ENCODE peak calls at places on chromosomes 12 and 14, in seven cellular contexts. One of them, this sample, is unnamed.

GRCh38 chr12:117821480-117822175 is 147.2 kb downstream of the KSR2 start:
- DNase-seq in aorta: no peak
- DNase-seq in heart left ventricle: no peak
- DNase-seq in stomach: no peak
- DNase-seq in GM23338: no peak
- DNase-seq in mesendoderm: no peak
- DNase-seq in CD4-positive, alpha-beta memory T cell: no peak
- DNase-seq in this sample: no peak

GRCh38 chr12:76583301-76583700 is 23.7 kb upstream of the OSBPL8 start:
- DNase-seq in aorta: no peak
- DNase-seq in heart left ventricle: no peak
- DNase-seq in stomach: no peak
- DNase-seq in GM23338: no peak
- DNase-seq in mesendoderm: no peak
- DNase-seq in CD4-positive, alpha-beta memory T cell: no peak
- DNase-seq in this sample: no peak

GRCh38 chr12:89250213-89250612 is 102.1 kb downstream of the DUSP6 start:
- DNase-seq in aorta: no peak
- DNase-seq in heart left ventricle: no peak
- DNase-seq in stomach: no peak
- DNase-seq in GM23338: no peak
- DNase-seq in mesendoderm: no peak
- DNase-seq in CD4-positive, alpha-beta memory T cell: no peak
- DNase-seq in this sample: no peak

GRCh38 chr14:58907803-58908202 is 270.0 kb downstream of the DACT1 start:
- DNase-seq in aorta: no peak
- DNase-seq in heart left ventricle: no peak
- DNase-seq in stomach: no peak
- DNase-seq in GM23338: no peak
- DNase-seq in mesendoderm: no peak
- DNase-seq in CD4-positive, alpha-beta memory T cell: no peak
- DNase-seq in this sample: no peak

GRCh38 chr12:60182354-60182753 is 586.5 kb downstream of the SLC16A7 start:
- DNase-seq in aorta: no peak
- DNase-seq in heart left ventricle: no peak
- DNase-seq in stomach: no peak
- DNase-seq in GM23338: no peak
- DNase-seq in mesendoderm: no peak
- DNase-seq in CD4-positive, alpha-beta memory T cell: no peak
- DNase-seq in this sample: no peak

GRCh38 chr12:82124711-82125110 is 233.5 kb downstream of the CCDC59 start:
- DNase-seq in aorta: no peak
- DNase-seq in heart left ventricle: no peak
- DNase-seq in stomach: no peak
- DNase-seq in GM23338: no peak
- DNase-seq in mesendoderm: no peak
- DNase-seq in CD4-positive, alpha-beta memory T cell: no peak
- DNase-seq in this sample: no peak

GRCh38 chr12:112809684-112810083 is 18.1 kb downstream of the RPH3A start:
- DNase-seq in aorta: no peak
- DNase-seq in heart left ventricle: no peak
- DNase-seq in stomach: no peak
- DNase-seq in GM23338: no peak
- DNase-seq in mesendoderm: peak; percentile 21
- DNase-seq in CD4-positive, alpha-beta memory T cell: no peak
- DNase-seq in this sample: no peak

GRCh38 chr12:95358111-95359083 is 115.6 kb upstream of the METAP2 start:
- DNase-seq in aorta: no peak
- DNase-seq in heart left ventricle: no peak
- DNase-seq in stomach: no peak
- DNase-seq in GM23338: no peak
- DNase-seq in mesendoderm: no peak
- DNase-seq in CD4-positive, alpha-beta memory T cell: no peak
- DNase-seq in this sample: no peak

GRCh38 chr12:112988224-112988623 is 9.9 kb downstream of the OAS2 start:
- DNase-seq in aorta: no peak
- DNase-seq in heart left ventricle: no peak
- DNase-seq in stomach: no peak
- DNase-seq in GM23338: no peak
- DNase-seq in mesendoderm: no peak
- DNase-seq in CD4-positive, alpha-beta memory T cell: peak; percentile 4
- DNase-seq in this sample: no peak

GRCh38 chr12:79591988-79592387 is 98.8 kb downstream of the PAWR start:
- DNase-seq in aorta: no peak
- DNase-seq in heart left ventricle: no peak
- DNase-seq in stomach: no peak
- DNase-seq in GM23338: no peak
- DNase-seq in mesendoderm: no peak
- DNase-seq in CD4-positive, alpha-beta memory T cell: no peak
- DNase-seq in this sample: no peak

GRCh38 chr12:129701536-129702165 is 202.2 kb downstream of the TMEM132D start:
- DNase-seq in aorta: no peak
- DNase-seq in heart left ventricle: no peak
- DNase-seq in stomach: no peak
- DNase-seq in GM23338: peak; percentile 2
- DNase-seq in mesendoderm: no peak
- DNase-seq in CD4-positive, alpha-beta memory T cell: no peak
- DNase-seq in this sample: no peak

GRCh38 chr14:54703082-54703481 is 136.2 kb downstream of the SAMD4A start:
- DNase-seq in aorta: no peak
- DNase-seq in heart left ventricle: no peak
- DNase-seq in stomach: no peak
- DNase-seq in GM23338: no peak
- DNase-seq in mesendoderm: no peak
- DNase-seq in CD4-positive, alpha-beta memory T cell: no peak
- DNase-seq in this sample: no peak

GRCh38 chr12:6554990-6555691 is 701 bp downstream of the IFFO1 start:
- DNase-seq in aorta: peak; percentile 63
- DNase-seq in heart left ventricle: peak; percentile 66
- DNase-seq in stomach: no peak
- DNase-seq in GM23338: no peak
- DNase-seq in mesendoderm: peak; percentile 10
- DNase-seq in CD4-positive, alpha-beta memory T cell: no peak
- DNase-seq in this sample: peak; percentile 85

GRCh38 chr14:104996483-104996882 is 10.9 kb downstream of the CLBA1 start:
- DNase-seq in aorta: no peak
- DNase-seq in heart left ventricle: no peak
- DNase-seq in stomach: no peak
- DNase-seq in GM23338: no peak
- DNase-seq in mesendoderm: no peak
- DNase-seq in CD4-positive, alpha-beta memory T cell: no peak
- DNase-seq in this sample: no peak

GRCh38 chr14:22471545-22472121 is 117.4 kb downstream of the DAD1 start:
- DNase-seq in aorta: peak; percentile 68
- DNase-seq in heart left ventricle: peak; percentile 61
- DNase-seq in stomach: peak; percentile 69
- DNase-seq in GM23338: peak; percentile 73
- DNase-seq in mesendoderm: peak; percentile 66
- DNase-seq in CD4-positive, alpha-beta memory T cell: no peak
- DNase-seq in this sample: peak; percentile 79

GRCh38 chr14:39108791-39109190 is 5.3 kb upstream of the GEMIN2 start:
- DNase-seq in aorta: no peak
- DNase-seq in heart left ventricle: no peak
- DNase-seq in stomach: no peak
- DNase-seq in GM23338: no peak
- DNase-seq in mesendoderm: no peak
- DNase-seq in CD4-positive, alpha-beta memory T cell: no peak
- DNase-seq in this sample: no peak
- H3K4me3 ChIP-seq in aorta: no peak overlapping the region
- H3K4me3 ChIP-seq in heart left ventricle: no peak overlapping the region
- H3K4me3 ChIP-seq in stomach: no peak overlapping the region
- H3K4me3 ChIP-seq in GM23338: no peak overlapping the region
- H3K4me3 ChIP-seq in mesendoderm: no peak overlapping the region
- H3K4me3 ChIP-seq in CD4-positive, alpha-beta memory T cell: no peak overlapping the region
- H3K4me3 ChIP-seq in this sample: no peak overlapping the region

DNA sequence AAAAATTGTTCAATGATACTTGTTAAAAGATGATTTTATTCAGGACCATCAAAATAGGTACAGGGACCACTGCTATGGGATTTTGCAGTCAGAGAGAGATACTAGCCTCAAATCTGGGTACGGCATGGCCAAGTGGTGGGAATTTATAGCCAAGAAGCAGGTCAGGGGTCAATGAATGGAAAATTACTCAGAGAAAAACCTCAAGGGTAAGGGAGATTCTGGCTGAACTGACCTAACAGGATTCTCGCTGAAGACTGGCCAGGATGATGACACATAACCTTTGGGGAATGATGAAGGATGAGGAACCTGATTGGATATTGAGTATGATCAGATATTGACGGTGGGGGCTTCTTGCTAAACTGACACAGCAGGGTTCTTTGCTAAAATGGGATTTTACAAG is 32.7 kb downstream of the DEPDC4 start:
- DNase-seq in aorta: no peak
- DNase-seq in heart left ventricle: no peak
- DNase-seq in stomach: no peak
- DNase-seq in GM23338: peak; percentile 17
- DNase-seq in mesendoderm: peak; percentile 65
- DNase-seq in CD4-positive, alpha-beta memory T cell: no peak
- DNase-seq in this sample: no peak
- H3K4me3 ChIP-seq in aorta: no peak overlapping the region
- H3K4me3 ChIP-seq in heart left ventricle: no peak overlapping the region
- H3K4me3 ChIP-seq in stomach: no peak overlapping the region
- H3K4me3 ChIP-seq in GM23338: no peak overlapping the region
- H3K4me3 ChIP-seq in mesendoderm: no peak overlapping the region
- H3K4me3 ChIP-seq in CD4-positive, alpha-beta memory T cell: no peak overlapping the region
- H3K4me3 ChIP-seq in this sample: no peak overlapping the region

GRCh38 chr14:101216725-101217463 is 313.4 kb upstream of the RTL1 start:
- DNase-seq in aorta: no peak
- DNase-seq in heart left ventricle: no peak
- DNase-seq in stomach: no peak
- DNase-seq in GM23338: no peak
- DNase-seq in mesendoderm: no peak
- DNase-seq in CD4-positive, alpha-beta memory T cell: no peak
- DNase-seq in this sample: peak; percentile 22
- H3K4me3 ChIP-seq in aorta: no peak overlapping the region
- H3K4me3 ChIP-seq in heart left ventricle: no peak overlapping the region
- H3K4me3 ChIP-seq in stomach: no peak overlapping the region
- H3K4me3 ChIP-seq in GM23338: no peak overlapping the region
- H3K4me3 ChIP-seq in mesendoderm: no peak overlapping the region
- H3K4me3 ChIP-seq in CD4-positive, alpha-beta memory T cell: no peak overlapping the region
- H3K4me3 ChIP-seq in this sample: no peak overlapping the region

GRCh38 chr14:101584049-101584859 is 23.0 kb downstream of the DIO3 start:
- DNase-seq in aorta: no peak
- DNase-seq in heart left ventricle: no peak
- DNase-seq in stomach: no peak
- DNase-seq in GM23338: peak; percentile 26
- DNase-seq in mesendoderm: no peak
- DNase-seq in CD4-positive, alpha-beta memory T cell: no peak
- DNase-seq in this sample: peak; percentile 67
- H3K4me3 ChIP-seq in aorta: no peak overlapping the region
- H3K4me3 ChIP-seq in heart left ventricle: no peak overlapping the region
- H3K4me3 ChIP-seq in stomach: no peak overlapping the region
- H3K4me3 ChIP-seq in GM23338: no peak overlapping the region
- H3K4me3 ChIP-seq in mesendoderm: no peak overlapping the region
- H3K4me3 ChIP-seq in CD4-positive, alpha-beta memory T cell: no peak overlapping the region
- H3K4me3 ChIP-seq in this sample: peak overlapping the region; percentile 40

GRCh38 chr12:119175115-119175514 is 3.6 kb upstream of the HSPB8 start:
- DNase-seq in aorta: no peak
- DNase-seq in heart left ventricle: no peak
- DNase-seq in stomach: no peak
- DNase-seq in GM23338: no peak
- DNase-seq in mesendoderm: no peak
- DNase-seq in CD4-positive, alpha-beta memory T cell: no peak
- DNase-seq in this sample: no peak

GRCh38 chr12:119177724-119178380 is 879 bp upstream of the HSPB8 start:
- DNase-seq in aorta: no peak
- DNase-seq in heart left ventricle: no peak
- DNase-seq in stomach: no peak
- DNase-seq in GM23338: no peak
- DNase-seq in mesendoderm: peak; percentile 87
- DNase-seq in CD4-positive, alpha-beta memory T cell: no peak
- DNase-seq in this sample: no peak

GRCh38 chr12:119178544-119179334 is at the start of gene HSPB8:
- DNase-seq in aorta: peak; percentile 97
- DNase-seq in heart left ventricle: peak; percentile 93
- DNase-seq in stomach: peak; percentile 81
- DNase-seq in GM23338: peak; percentile 80
- DNase-seq in mesendoderm: peak; percentile 94
- DNase-seq in CD4-positive, alpha-beta memory T cell: no peak
- DNase-seq in this sample: peak; percentile 89

GRCh38 chr12:119177056-119177325 is 1.7 kb upstream of the HSPB8 start:
- DNase-seq in aorta: no peak
- DNase-seq in heart left ventricle: no peak
- DNase-seq in stomach: no peak
- DNase-seq in GM23338: no peak
- DNase-seq in mesendoderm: no peak
- DNase-seq in CD4-positive, alpha-beta memory T cell: no peak
- DNase-seq in this sample: no peak

GRCh38 chr12:119176267-119177055 is 2.3 kb upstream of the HSPB8 start:
- DNase-seq in aorta: peak; percentile 96
- DNase-seq in heart left ventricle: peak; percentile 89
- DNase-seq in stomach: peak; percentile 78
- DNase-seq in GM23338: peak; percentile 45
- DNase-seq in mesendoderm: peak; percentile 91
- DNase-seq in CD4-positive, alpha-beta memory T cell: no peak
- DNase-seq in this sample: no peak
- H3K4me3 ChIP-seq in aorta: peak overlapping the region; percentile 69
- H3K4me3 ChIP-seq in heart left ventricle: peak overlapping the region; percentile 71
- H3K4me3 ChIP-seq in stomach: peak overlapping the region; percentile 26
- H3K4me3 ChIP-seq in GM23338: no peak overlapping the region
- H3K4me3 ChIP-seq in mesendoderm: no peak overlapping the region
- H3K4me3 ChIP-seq in CD4-positive, alpha-beta memory T cell: no peak overlapping the region
- H3K4me3 ChIP-seq in this sample: no peak overlapping the region

DNA sequence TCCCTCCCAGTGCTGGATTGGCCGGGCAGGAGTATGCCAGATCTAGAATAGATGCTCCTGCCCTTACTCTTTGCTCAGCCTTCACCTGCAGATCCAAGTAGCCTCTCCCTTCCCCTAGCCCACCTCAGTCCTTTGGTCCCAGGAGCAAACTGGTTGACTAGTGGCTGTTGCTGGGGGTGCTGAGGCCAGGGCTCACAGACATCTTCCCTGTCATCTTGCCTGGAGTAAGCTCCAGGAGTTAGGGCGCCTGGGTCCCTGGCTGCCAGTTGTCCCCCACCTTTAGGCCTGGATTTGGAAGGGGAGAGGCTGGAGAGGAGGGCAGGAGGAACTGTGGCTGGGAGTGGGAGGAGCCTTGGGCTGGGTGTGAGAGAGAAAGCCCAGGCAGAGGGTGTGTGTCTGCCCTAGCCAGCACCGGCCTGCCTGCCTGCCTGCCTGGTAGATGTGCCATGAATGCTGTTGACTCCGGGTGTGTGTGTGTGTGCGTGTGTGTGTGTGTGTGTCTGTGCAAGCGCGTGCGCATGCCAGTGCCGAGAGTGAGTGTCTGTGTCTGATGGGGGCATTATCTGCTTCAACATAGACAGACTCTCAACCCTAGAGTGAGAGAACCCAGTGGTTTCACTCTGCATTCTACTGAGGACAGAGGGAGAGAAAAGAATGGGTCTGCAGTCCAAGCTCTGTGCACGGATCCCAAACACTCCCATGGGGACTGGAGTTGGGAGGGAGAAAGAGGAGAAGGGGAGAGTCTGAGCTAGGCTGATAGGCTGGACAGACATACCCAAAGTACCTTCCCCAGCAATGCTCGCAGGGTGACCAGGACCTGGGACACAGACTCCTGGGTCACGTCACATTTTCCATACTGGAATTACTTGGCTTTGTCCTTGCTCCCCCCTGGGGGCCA is 881 bp upstream of the RARG start:
- DNase-seq in aorta: peak; percentile 84
- DNase-seq in heart left ventricle: peak; percentile 75
- DNase-seq in stomach: peak; percentile 70
- DNase-seq in GM23338: peak; percentile 63
- DNase-seq in mesendoderm: peak; percentile 70
- DNase-seq in CD4-positive, alpha-beta memory T cell: peak; percentile 66
- DNase-seq in this sample: no peak
- H3K4me3 ChIP-seq in aorta: peak overlapping the region; percentile 55
- H3K4me3 ChIP-seq in heart left ventricle: peak overlapping the region; percentile 59
- H3K4me3 ChIP-seq in stomach: peak overlapping the region; percentile 73
- H3K4me3 ChIP-seq in GM23338: peak overlapping the region; percentile 56
- H3K4me3 ChIP-seq in mesendoderm: no peak overlapping the region
- H3K4me3 ChIP-seq in CD4-positive, alpha-beta memory T cell: peak overlapping the region; percentile 90
- H3K4me3 ChIP-seq in this sample: peak overlapping the region; percentile 54